ENCODE peak calls at places on chromosomes 13 and 19, in seven cellular contexts. One of them, this sample, is unnamed.

GRCh38 chr19:3234800-3235199 is 10.3 kb downstream of the CELF5 start:
- DNase-seq in mucosa of gallbladder: no peak
- DNase-seq in lower lobe of right lung: no peak
- DNase-seq in iris pigment epithelial cell: no peak
- DNase-seq in brain microvascular endothelial cell: no peak
- DNase-seq in astrocyte of the spinal cord: no peak
- DNase-seq in T-helper 1 cell: no peak
- DNase-seq in this sample: no peak

GRCh38 chr19:16527971-16528521 is 14.2 kb downstream of the CHERP start:
- DNase-seq in mucosa of gallbladder: no peak
- DNase-seq in lower lobe of right lung: no peak
- DNase-seq in iris pigment epithelial cell: peak
- DNase-seq in brain microvascular endothelial cell: no peak
- DNase-seq in astrocyte of the spinal cord: no peak
- DNase-seq in T-helper 1 cell: peak
- DNase-seq in this sample: no peak

GRCh38 chr19:7867092-7867844 is 6.9 kb downstream of the PRR36 start:
- DNase-seq in mucosa of gallbladder: no peak
- DNase-seq in lower lobe of right lung: no peak
- DNase-seq in iris pigment epithelial cell: no peak
- DNase-seq in brain microvascular endothelial cell: no peak
- DNase-seq in astrocyte of the spinal cord: no peak
- DNase-seq in T-helper 1 cell: no peak
- DNase-seq in this sample: no peak

GRCh38 chr19:1360818-1361461 is 22.8 kb upstream of the NDUFS7 start:
- DNase-seq in mucosa of gallbladder: peak
- DNase-seq in lower lobe of right lung: no peak
- DNase-seq in iris pigment epithelial cell: peak
- DNase-seq in brain microvascular endothelial cell: peak
- DNase-seq in astrocyte of the spinal cord: peak
- DNase-seq in T-helper 1 cell: no peak
- DNase-seq in this sample: peak

GRCh38 chr19:5870986-5871394 is 650 bp upstream of the FUT5 start:
- DNase-seq in mucosa of gallbladder: no peak
- DNase-seq in lower lobe of right lung: no peak
- DNase-seq in iris pigment epithelial cell: no peak
- DNase-seq in brain microvascular endothelial cell: no peak
- DNase-seq in astrocyte of the spinal cord: no peak
- DNase-seq in T-helper 1 cell: no peak
- DNase-seq in this sample: no peak

GRCh38 chr13:52850396-52851152 is 2.1 kb upstream of the PCDH8 start:
- DNase-seq in mucosa of gallbladder: peak
- DNase-seq in lower lobe of right lung: peak
- DNase-seq in iris pigment epithelial cell: peak
- DNase-seq in brain microvascular endothelial cell: no peak
- DNase-seq in astrocyte of the spinal cord: peak
- DNase-seq in T-helper 1 cell: no peak
- DNase-seq in this sample: peak

GRCh38 chr19:4493929-4494690 is 22.0 kb downstream of the HDGFL2 start:
- DNase-seq in mucosa of gallbladder: no peak
- DNase-seq in lower lobe of right lung: no peak
- DNase-seq in iris pigment epithelial cell: no peak
- DNase-seq in brain microvascular endothelial cell: no peak
- DNase-seq in astrocyte of the spinal cord: no peak
- DNase-seq in T-helper 1 cell: no peak
- DNase-seq in this sample: no peak

GRCh38 chr13:36795463-36795862 is 23.6 kb upstream of the RFXAP start:
- DNase-seq in mucosa of gallbladder: no peak
- DNase-seq in lower lobe of right lung: no peak
- DNase-seq in iris pigment epithelial cell: no peak
- DNase-seq in brain microvascular endothelial cell: no peak
- DNase-seq in astrocyte of the spinal cord: no peak
- DNase-seq in T-helper 1 cell: no peak
- DNase-seq in this sample: no peak

GRCh38 chr19:35273686-35274259 is 5.0 kb downstream of the USF2 start:
- DNase-seq in mucosa of gallbladder: no peak
- DNase-seq in lower lobe of right lung: no peak
- DNase-seq in iris pigment epithelial cell: no peak
- DNase-seq in brain microvascular endothelial cell: no peak
- DNase-seq in astrocyte of the spinal cord: no peak
- DNase-seq in T-helper 1 cell: no peak
- DNase-seq in this sample: no peak

GRCh38 chr19:45485301-45486077 is 11.4 kb downstream of the RTN2 start:
- DNase-seq in mucosa of gallbladder: peak
- DNase-seq in lower lobe of right lung: peak
- DNase-seq in iris pigment epithelial cell: peak
- DNase-seq in brain microvascular endothelial cell: peak
- DNase-seq in astrocyte of the spinal cord: peak
- DNase-seq in T-helper 1 cell: peak
- DNase-seq in this sample: peak

GRCh38 chr19:32808236-32808635 is 61.3 kb downstream of the SLC7A9 start:
- DNase-seq in mucosa of gallbladder: no peak
- DNase-seq in lower lobe of right lung: no peak
- DNase-seq in iris pigment epithelial cell: no peak
- DNase-seq in brain microvascular endothelial cell: no peak
- DNase-seq in astrocyte of the spinal cord: no peak
- DNase-seq in T-helper 1 cell: no peak
- DNase-seq in this sample: no peak

GRCh38 chr13:106103779-106104178 is 431.7 kb downstream of the EFNB2 start:
- DNase-seq in mucosa of gallbladder: no peak
- DNase-seq in lower lobe of right lung: no peak
- DNase-seq in iris pigment epithelial cell: peak
- DNase-seq in brain microvascular endothelial cell: peak
- DNase-seq in astrocyte of the spinal cord: peak
- DNase-seq in T-helper 1 cell: no peak
- DNase-seq in this sample: no peak

GRCh38 chr19:49366110-49366509 is 2.4 kb downstream of the DKKL1 start:
- DNase-seq in mucosa of gallbladder: no peak
- DNase-seq in lower lobe of right lung: no peak
- DNase-seq in iris pigment epithelial cell: no peak
- DNase-seq in brain microvascular endothelial cell: no peak
- DNase-seq in astrocyte of the spinal cord: no peak
- DNase-seq in T-helper 1 cell: no peak
- DNase-seq in this sample: no peak

GRCh38 chr13:48511621-48512232 is 21.2 kb downstream of the RCBTB2 start:
- DNase-seq in mucosa of gallbladder: no peak
- DNase-seq in lower lobe of right lung: no peak
- DNase-seq in iris pigment epithelial cell: no peak
- DNase-seq in brain microvascular endothelial cell: no peak
- DNase-seq in astrocyte of the spinal cord: no peak
- DNase-seq in T-helper 1 cell: no peak
- DNase-seq in this sample: no peak